ENCODE peak calls at places on chromosomes 3 and 15, in five cellular contexts. One of them, this sample, is unnamed.

GRCh38 chr3:10310578-10310977 is 10.3 kb downstream of the SEC13 start:
- DNase-seq in HFFc6: peak; percentile 34
- DNase-seq in progenitor cell of endocrine pancreas: no peak
- DNase-seq in SK-N-SH: no peak
- DNase-seq in naive thymus-derived CD4-positive, alpha-beta T cell: no peak
- DNase-seq in this sample: no peak

GRCh38 chr3:78029775-78030174 is 989.9 kb downstream of the ROBO2 start:
- DNase-seq in SK-N-SH: no peak
- DNase-seq in naive thymus-derived CD4-positive, alpha-beta T cell: no peak
- DNase-seq in HFFc6: no peak
- DNase-seq in progenitor cell of endocrine pancreas: no peak
- DNase-seq in this sample: no peak

GRCh38 chr3:61991706-61992105 is 381.6 kb downstream of the FEZF2 start:
- DNase-seq in HFFc6: no peak
- DNase-seq in progenitor cell of endocrine pancreas: no peak
- DNase-seq in naive thymus-derived CD4-positive, alpha-beta T cell: no peak
- DNase-seq in SK-N-SH: no peak
- DNase-seq in this sample: no peak

GRCh38 chr3:184648726-184649125 is 63.1 kb downstream of the MAGEF1 start:
- DNase-seq in SK-N-SH: no peak
- DNase-seq in HFFc6: no peak
- DNase-seq in progenitor cell of endocrine pancreas: no peak
- DNase-seq in naive thymus-derived CD4-positive, alpha-beta T cell: no peak
- DNase-seq in this sample: no peak

GRCh38 chr15:63981596-63982320 is 64.5 kb downstream of the DAPK2 start:
- DNase-seq in progenitor cell of endocrine pancreas: no peak
- DNase-seq in HFFc6: no peak
- DNase-seq in naive thymus-derived CD4-positive, alpha-beta T cell: no peak
- DNase-seq in SK-N-SH: no peak
- DNase-seq in this sample: no peak

GRCh38 chr3:28745436-28745835 is 396.8 kb upstream of the AZI2 start:
- DNase-seq in HFFc6: no peak
- DNase-seq in progenitor cell of endocrine pancreas: no peak
- DNase-seq in naive thymus-derived CD4-positive, alpha-beta T cell: no peak
- DNase-seq in SK-N-SH: no peak
- DNase-seq in this sample: no peak

GRCh38 chr3:138051946-138052802 is 42.2 kb downstream of the CLDN18 start:
- DNase-seq in SK-N-SH: peak; percentile 34
- DNase-seq in progenitor cell of endocrine pancreas: peak; percentile 44
- DNase-seq in HFFc6: peak; percentile 50
- DNase-seq in naive thymus-derived CD4-positive, alpha-beta T cell: no peak
- DNase-seq in this sample: peak; percentile 18

GRCh38 chr3:154151969-154152368 is 30.8 kb downstream of the ARHGEF26 start:
- DNase-seq in naive thymus-derived CD4-positive, alpha-beta T cell: no peak
- DNase-seq in SK-N-SH: no peak
- DNase-seq in progenitor cell of endocrine pancreas: no peak
- DNase-seq in HFFc6: no peak
- DNase-seq in this sample: no peak

GRCh38 chr15:25605171-25605570 is 166.3 kb upstream of the UBE3A start:
- DNase-seq in SK-N-SH: no peak
- DNase-seq in naive thymus-derived CD4-positive, alpha-beta T cell: no peak
- DNase-seq in progenitor cell of endocrine pancreas: no peak
- DNase-seq in HFFc6: no peak
- DNase-seq in this sample: no peak

GRCh38 chr15:48451241-48451640 is 120.0 kb downstream of the DUT start:
- DNase-seq in SK-N-SH: no peak
- DNase-seq in naive thymus-derived CD4-positive, alpha-beta T cell: no peak
- DNase-seq in progenitor cell of endocrine pancreas: no peak
- DNase-seq in HFFc6: no peak
- DNase-seq in this sample: no peak

GRCh38 chr15:101618056-101618455 is 34.1 kb downstream of the TM2D3 start:
- DNase-seq in naive thymus-derived CD4-positive, alpha-beta T cell: no peak
- DNase-seq in HFFc6: no peak
- DNase-seq in progenitor cell of endocrine pancreas: no peak
- DNase-seq in SK-N-SH: no peak
- DNase-seq in this sample: no peak

GRCh38 chr15:92901053-92901761 is 1.1 kb downstream of the CHD2 start:
- DNase-seq in HFFc6: no peak
- DNase-seq in naive thymus-derived CD4-positive, alpha-beta T cell: no peak
- DNase-seq in progenitor cell of endocrine pancreas: no peak
- DNase-seq in SK-N-SH: no peak
- DNase-seq in this sample: no peak

GRCh38 chr15:31801152-31801551 is 229.2 kb upstream of the CHRNA7 start:
- DNase-seq in naive thymus-derived CD4-positive, alpha-beta T cell: no peak
- DNase-seq in SK-N-SH: peak; percentile 62
- DNase-seq in progenitor cell of endocrine pancreas: no peak
- DNase-seq in HFFc6: no peak
- DNase-seq in this sample: no peak

GRCh38 chr15:25250011-25250596 is 188.7 kb downstream of the UBE3A start:
- DNase-seq in naive thymus-derived CD4-positive, alpha-beta T cell: peak; percentile 1
- DNase-seq in SK-N-SH: no peak
- DNase-seq in progenitor cell of endocrine pancreas: peak; percentile 5
- DNase-seq in HFFc6: no peak
- DNase-seq in this sample: no peak

GRCh38 chr3:136838641-136839555 is 20.0 kb downstream of the SLC35G2 start:
- DNase-seq in SK-N-SH: no peak
- DNase-seq in naive thymus-derived CD4-positive, alpha-beta T cell: no peak
- DNase-seq in HFFc6: peak; percentile 38
- DNase-seq in progenitor cell of endocrine pancreas: no peak
- DNase-seq in this sample: peak; percentile 51

GRCh38 chr3:30440147-30440604 is 166.2 kb upstream of the TGFBR2 start:
- DNase-seq in progenitor cell of endocrine pancreas: no peak
- DNase-seq in naive thymus-derived CD4-positive, alpha-beta T cell: no peak
- DNase-seq in SK-N-SH: no peak
- DNase-seq in HFFc6: peak; percentile 33
- DNase-seq in this sample: no peak

GRCh38 chr3:67947808-67948508 is 293.5 kb upstream of the SUCLG2 start:
- DNase-seq in HFFc6: no peak
- DNase-seq in SK-N-SH: no peak
- DNase-seq in naive thymus-derived CD4-positive, alpha-beta T cell: peak; percentile 25
- DNase-seq in progenitor cell of endocrine pancreas: peak; percentile 34
- DNase-seq in this sample: no peak

GRCh38 chr15:42582569-42583235 is 7.3 kb downstream of the STARD9 start:
- DNase-seq in HFFc6: no peak
- DNase-seq in progenitor cell of endocrine pancreas: no peak
- DNase-seq in naive thymus-derived CD4-positive, alpha-beta T cell: no peak
- DNase-seq in SK-N-SH: peak; percentile 28
- DNase-seq in this sample: no peak

GRCh38 chr3:132721479-132722164 is 587 bp downstream of the NPHP3 start:
- DNase-seq in SK-N-SH: no peak
- DNase-seq in progenitor cell of endocrine pancreas: peak; percentile 60
- DNase-seq in naive thymus-derived CD4-positive, alpha-beta T cell: no peak
- DNase-seq in HFFc6: peak; percentile 52
- DNase-seq in this sample: peak; percentile 48

This sample was measured in AML-193.